ENCODE peak calls at places on chromosomes 16 and 17, in eight cellular contexts. R is fibroblast of mammary gland, V is heart right ventricle, U is nucleus accumbens, D is EH, M is LoVo, W is NCI-H1105 treated with DMSO at 0.1 percent for 48 hours, S is head of caudate nucleus. P is an unnamed sample.

GRCh38 chr17:48604770-48605329 is at the start of gene HOXB6:
- DNase-seq in R (peak), V (no peak), U (no peak), D (no peak), M (peak), W (no peak), S (no peak), P (no peak)

GRCh38 chr16:4136229-4136813 is 20.1 kb upstream of the ADCY9 start:
- DNase-seq in R (no peak), V (no peak), U (no peak), D (no peak), M (peak), W (no peak), S (no peak), P (no peak)

GRCh38 chr16:71853413-71853812 is 7.6 kb downstream of the ATXN1L start:
- DNase-seq in R (no peak), V (no peak), U (no peak), D (no peak), M (no peak), W (no peak), S (no peak), P (no peak)

GRCh38 chr17:65593870-65594584 is 32.6 kb upstream of the AXIN2 start:
- DNase-seq in R (no peak), V (no peak), U (no peak), D (peak), M (no peak), W (no peak), S (no peak), P (no peak)

GRCh38 chr17:51263001-51263400 is 2.7 kb downstream of the UTP18 start:
- DNase-seq in R (no peak), V (no peak), U (no peak), D (peak), M (no peak), W (no peak), S (no peak), P (no peak)

GRCh38 chr17:9443811-9444210 is 131.8 kb downstream of the STX8 start:
- DNase-seq in R (no peak), V (no peak), U (no peak), D (no peak), M (no peak), W (no peak), S (no peak), P (no peak)

GRCh38 chr16:59412275-59412841 is 678.2 kb upstream of the GOT2 start:
- DNase-seq in R (peak), V (no peak), U (no peak), D (peak), M (no peak), W (peak), S (no peak), P (no peak)

GRCh38 chr17:15377200-15377599 is 35.8 kb upstream of the TEKT3 start:
- DNase-seq in R (peak), V (no peak), U (no peak), D (peak), M (no peak), W (no peak), S (no peak), P (no peak)

GRCh38 chr17:62822080-62822904 is 14.2 kb upstream of the MARCHF10 start:
- DNase-seq in R (no peak), V (no peak), U (no peak), D (no peak), M (no peak), W (no peak), S (no peak), P (no peak)

GRCh38 chr16:75733305-75734141 is 7.2 kb upstream of the CPHXL start:
- DNase-seq in R (peak), V (no peak), U (peak), D (peak), M (no peak), W (no peak), S (no peak), P (no peak)

GRCh38 chr17:49513044-49513395 is 17.9 kb downstream of the NGFR start:
- DNase-seq in R (no peak), V (no peak), U (no peak), D (no peak), M (no peak), W (no peak), S (no peak), P (no peak)

GRCh38 chr17:67779098-67779672 is 46.1 kb upstream of the BPTF start:
- DNase-seq in R (peak), V (peak), U (no peak), D (peak), M (no peak), W (no peak), S (no peak), P (peak)

GRCh38 chr16:30186782-30187555 is 3.6 kb downstream of the CORO1A start:
- DNase-seq in R (peak), V (peak), U (peak), D (peak), M (no peak), W (no peak), S (peak), P (peak)

GRCh38 chr16:1899641-1900451 is 18.4 kb downstream of the HS3ST6 start:
- DNase-seq in R (no peak), V (no peak), U (no peak), D (no peak), M (no peak), W (peak), S (no peak), P (peak)

GRCh38 chr16:53357208-53357586 is 77.1 kb upstream of the RBL2 start:
- DNase-seq in R (no peak), V (no peak), U (no peak), D (no peak), M (no peak), W (no peak), S (no peak), P (no peak)

GRCh38 chr17:64984776-64985521 is 65.7 kb upstream of the LRRC37A3 start:
- DNase-seq in R (peak), V (no peak), U (peak), D (peak), M (no peak), W (no peak), S (no peak), P (no peak)

GRCh38 chr17:81519284-81520020 is 6.9 kb upstream of the ACTG1 start:
- DNase-seq in R (no peak), V (no peak), U (no peak), D (peak), M (peak), W (peak), S (no peak), P (peak)

GRCh38 chr16:21568502-21569189 is 30.7 kb upstream of the METTL9 start:
- DNase-seq in R (no peak), V (no peak), U (no peak), D (peak), M (no peak), W (no peak), S (no peak), P (no peak)

GRCh38 chr16:14194706-14195105 is 123.6 kb downstream of the MRTFB start:
- DNase-seq in R (no peak), V (no peak), U (no peak), D (no peak), M (no peak), W (peak), S (no peak), P (no peak)

GRCh38 chr17:41683441-41684007 is 5.2 kb upstream of the EIF1 start:
- DNase-seq in R (no peak), V (no peak), U (no peak), D (peak), M (no peak), W (no peak), S (peak), P (no peak)

GRCh38 chr17:78359936-78360370 is at the start of gene SOCS3:
- DNase-seq in R (peak), V (peak), U (peak), D (peak), M (peak), W (peak), S (peak), P (peak)

GRCh38 chr17:74853048-74853397 is 6.7 kb downstream of the GRIN2C start:
- DNase-seq in R (no peak), V (no peak), U (no peak), D (no peak), M (no peak), W (no peak), S (no peak), P (no peak)

GRCh38 chr16:86635181-86635580 is 56.8 kb downstream of the FOXL1 start:
- DNase-seq in R (peak), V (peak), U (no peak), D (no peak), M (no peak), W (no peak), S (peak), P (no peak)

GRCh38 chr16:87416826-87417471 is 24.8 kb downstream of the MAP1LC3B start:
- DNase-seq in R (peak), V (no peak), U (no peak), D (peak), M (no peak), W (no peak), S (peak), P (peak)

GRCh38 chr17:10116676-10117075 is 81.7 kb downstream of the GAS7 start:
- DNase-seq in R (no peak), V (no peak), U (no peak), D (no peak), M (no peak), W (no peak), S (no peak), P (no peak)

GRCh38 chr16:58114827-58115825 is 14.1 kb downstream of the CFAP20 start:
- DNase-seq in R (no peak), V (peak), U (no peak), D (peak), M (no peak), W (no peak), S (no peak), P (no peak)

P was measured in Right ventricle myocardium inferior.